ENCODE peak calls at places on chromosomes 13 and 19, in eight cellular contexts. V is epithelial cell of esophagus, L is mucosa of descending colon, Y is Calu3, K is ascending aorta, Q is AG04450, A is GM10248, D is brain microvascular endothelial cell. P is an unnamed sample.

GRCh38 chr19:11383706-11384048 is 437 bp downstream of the EPOR start:
- DNase-seq in D (no peak), V (no peak), L (peak; percentile 32), K (no peak), Q (no peak), A (no peak), Y (no peak), P (no peak)

GRCh38 chr13:21203132-21203531 is 26.7 kb downstream of the MRPL57 start:
- DNase-seq in D (peak; percentile 1), K (no peak), L (no peak), Y (no peak), V (peak; percentile 52), Q (no peak), A (no peak), P (no peak)

GRCh38 chr13:103236213-103236612 is 170.0 kb upstream of the SLC10A2 start:
- DNase-seq in A (no peak), Y (no peak), L (no peak), V (peak; percentile 48), Q (no peak), D (peak; percentile 15), K (no peak), P (no peak)

GRCh38 chr19:55451522-55452380 is 8.7 kb upstream of the SHISA7 start:
- DNase-seq in D (no peak), V (no peak), Y (no peak), L (no peak), A (no peak), K (no peak), Q (no peak), P (no peak)

GRCh38 chr13:77515785-77516184 is 19.7 kb upstream of the SCEL start:
- DNase-seq in Y (no peak), L (no peak), A (no peak), K (no peak), D (no peak), V (peak; percentile 10), Q (no peak), P (no peak)

GRCh38 chr13:112072531-112073244 is 5.7 kb downstream of the SOX1 start:
- DNase-seq in L (no peak), D (no peak), Y (no peak), Q (no peak), A (no peak), K (no peak), V (no peak), P (no peak)

GRCh38 chr13:23469901-23470525 is 36.5 kb upstream of the SACS start:
- DNase-seq in Y (no peak), V (no peak), Q (no peak), D (peak; percentile 86), A (no peak), L (no peak), K (no peak), P (no peak)

GRCh38 chr19:48591021-48591420 is 15.5 kb upstream of the SPACA4 start:
- DNase-seq in D (no peak), K (no peak), V (peak; percentile 42), A (no peak), Q (no peak), L (no peak), Y (no peak), P (no peak)

GRCh38 chr13:22114630-22115311 is 443.9 kb downstream of the FGF9 start:
- DNase-seq in L (no peak), K (no peak), D (no peak), V (no peak), Q (no peak), Y (no peak), A (peak; percentile 80), P (no peak)

GRCh38 chr13:30806784-30807183 is 71.4 kb downstream of the ALOX5AP start:
- DNase-seq in D (peak; percentile 64), L (no peak), V (peak; percentile 78), K (no peak), A (no peak), Q (no peak), Y (no peak), P (no peak)

GRCh38 chr19:58570770-58571574 is 2.2 kb downstream of the MZF1 start:
- DNase-seq in K (no peak), A (no peak), V (no peak), Y (no peak), Q (no peak), D (no peak), L (peak; percentile 35), P (no peak)

GRCh38 chr13:25860862-25861261 is 191.0 kb downstream of the SHISA2 start:
- DNase-seq in V (peak; percentile 77), D (peak; percentile 65), Y (no peak), K (no peak), L (no peak), A (no peak), Q (no peak), P (no peak)

GRCh38 chr19:19540707-19541515 is 2.8 kb downstream of the CILP2 start:
- DNase-seq in A (peak; percentile 88), L (peak; percentile 72), Q (no peak), V (peak; percentile 80), Y (peak; percentile 63), K (no peak), D (no peak), P (peak; percentile 55)

GRCh38 chr13:49560270-49561063 is 24.9 kb downstream of the RCBTB1 start:
- DNase-seq in A (no peak), Q (peak; percentile 43), V (peak; percentile 74), D (peak; percentile 39), Y (peak; percentile 38), K (no peak), L (no peak), P (no peak)

GRCh38 chr19:36528921-36529518 is 949 bp upstream of the ZNF260 start:
- DNase-seq in Y (no peak), D (no peak), Q (no peak), A (peak; percentile 36), K (no peak), L (peak; percentile 25), V (no peak), P (no peak)

GRCh38 chr13:113387396-113387795 is 23.5 kb upstream of the GRTP1 start:
- DNase-seq in K (no peak), A (no peak), D (no peak), Y (no peak), Q (no peak), L (no peak), V (no peak), P (no peak)

DNA sequence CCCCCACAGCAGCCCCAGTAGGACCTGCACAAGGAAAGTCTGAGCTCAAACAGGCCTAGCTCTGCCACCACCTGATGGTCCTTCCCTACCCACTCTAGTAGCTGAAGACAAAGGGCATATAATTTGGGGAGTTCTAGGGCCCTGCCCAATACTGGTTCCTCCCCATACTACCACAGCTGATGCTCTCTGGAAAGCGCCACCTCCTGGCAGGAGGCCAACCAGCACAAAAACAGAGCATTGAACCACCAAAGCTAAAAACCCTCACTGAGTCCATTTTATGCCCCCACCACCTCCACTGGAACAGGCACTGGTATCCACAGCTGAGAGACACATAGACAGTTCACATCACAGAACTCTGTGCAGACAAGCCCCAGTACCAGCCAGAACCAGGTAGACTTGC is 1276.8 kb downstream of the OLFM4 start:
- DNase-seq in A (no peak), L (no peak), D (no peak), Q (no peak), V (no peak), K (no peak), Y (no peak), P (no peak)
- TF ChIP-seq CTCF in A (no peak), L (no peak), D (no peak), Q (no peak), V (no peak), K (no peak), Y (no peak), P (no peak)

GRCh38 chr19:50025022-50025793 is at the start of gene VRK3:
- DNase-seq in K (peak; percentile 99), L (peak; percentile 99), D (peak; percentile 100), V (peak; percentile 100), A (peak; percentile 97), Q (peak; percentile 100), Y (peak; percentile 99), P (peak; percentile 95)
- TF ChIP-seq CTCF in K (no peak), L (no peak), D (peak; percentile 10), V (peak; percentile 12), A (peak; percentile 8), Q (no peak), Y (no peak), P (no peak)

GRCh38 chr19:40597329-40597838 is 3.8 kb upstream of the LTBP4 start:
- DNase-seq in D (no peak), Y (no peak), V (no peak), A (no peak), Q (no peak), L (no peak), K (no peak), P (no peak)

GRCh38 chr19:40592170-40592569 is 9.0 kb upstream of the LTBP4 start:
- DNase-seq in Y (peak; percentile 35), K (no peak), L (no peak), A (peak; percentile 60), D (peak; percentile 71), V (peak; percentile 80), Q (no peak), P (no peak)

GRCh38 chr19:40596608-40597328 is 4.4 kb upstream of the LTBP4 start:
- DNase-seq in D (no peak), Y (peak; percentile 64), L (peak; percentile 61), A (no peak), V (peak; percentile 40), K (no peak), Q (no peak), P (no peak)

GRCh38 chr19:40594251-40594650 is 6.9 kb upstream of the LTBP4 start:
- DNase-seq in D (no peak), V (no peak), A (no peak), Q (no peak), Y (no peak), L (no peak), K (no peak), P (no peak)

DNA sequence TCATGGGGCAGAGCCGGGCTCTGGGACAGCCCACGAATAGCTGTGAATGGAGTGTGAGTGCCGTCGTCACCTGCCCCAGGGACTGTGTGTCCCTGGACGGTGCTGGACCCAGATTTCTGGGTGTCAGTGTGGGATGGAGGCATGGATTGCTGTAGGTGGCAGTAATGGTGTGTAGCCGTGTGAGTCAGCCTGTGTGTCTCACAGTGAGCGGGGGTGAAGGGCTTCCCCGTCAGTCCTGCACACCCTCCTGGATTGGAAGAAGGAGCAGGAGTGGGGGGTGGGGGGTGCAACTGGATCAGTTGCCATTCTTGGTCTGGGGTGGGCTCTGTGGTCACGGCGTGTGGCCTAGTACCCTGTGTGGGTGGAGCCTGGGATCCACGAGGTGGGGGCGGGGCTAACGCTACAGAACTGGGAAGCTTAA is 6.5 kb upstream of the LTBP4 start:
- DNase-seq in Y (no peak), Q (no peak), K (no peak), D (peak; percentile 44), A (no peak), V (peak; percentile 74), L (no peak), P (no peak)
- TF ChIP-seq CTCF in Y (no peak), Q (peak; percentile 29), K (no peak), D (peak; percentile 43), A (no peak), V (peak; percentile 24), L (no peak), P (no peak)

DNA sequence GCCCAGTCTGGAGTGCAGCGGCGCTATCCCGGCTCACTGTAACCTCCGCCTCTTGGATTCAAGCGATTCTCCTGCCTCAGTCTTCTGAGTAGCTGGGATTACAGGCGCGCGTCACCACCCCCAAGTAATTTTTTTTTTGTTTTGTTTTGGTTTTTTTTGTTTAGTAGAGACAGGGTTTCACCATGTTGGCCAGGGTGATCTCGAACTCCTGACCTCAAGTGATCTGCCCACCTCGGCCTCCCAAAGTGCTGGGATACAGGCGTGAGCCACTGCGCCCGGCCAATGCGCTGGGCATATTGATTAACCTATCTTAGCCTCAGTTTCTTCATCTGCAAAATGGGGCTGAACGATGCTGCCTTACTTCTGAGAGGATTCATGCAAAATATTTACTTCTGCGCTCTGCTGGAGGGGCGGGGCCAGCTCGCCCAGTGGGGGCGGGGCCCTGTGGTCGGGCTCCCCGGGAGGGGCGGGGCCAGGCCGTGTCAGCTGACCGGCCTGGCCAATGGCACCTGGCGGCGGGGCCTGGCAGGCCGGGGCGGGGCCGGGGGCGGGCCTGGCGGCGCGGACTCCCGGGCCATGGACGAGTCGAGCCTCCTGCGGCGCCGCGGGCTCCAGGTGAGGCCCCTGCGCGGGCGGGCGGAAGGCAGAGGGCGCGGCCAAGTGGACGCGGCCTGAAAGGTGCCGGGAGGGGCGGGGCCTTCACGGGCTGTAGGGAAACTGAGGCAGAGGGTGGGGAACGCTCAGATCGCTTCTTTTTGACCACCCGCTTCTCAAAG is at the start of gene MAST3:
- DNase-seq in K (peak; percentile 70), Q (no peak), L (peak; percentile 95), A (peak; percentile 98), Y (peak; percentile 91), D (peak; percentile 68), V (peak; percentile 88), P (peak; percentile 95)
- TF ChIP-seq CTCF in K (no peak), Q (no peak), L (no peak), A (no peak), Y (no peak), D (no peak), V (no peak), P (no peak)